ENCODE peak calls at places on chromosomes 1 and 21, in four cellular contexts. One of them, this sample, is unnamed.

GRCh38 chr1:33460947-33461629 is 11.4 kb upstream of the ZSCAN20 start:
- DNase-seq in transverse colon: peak
- DNase-seq in lung: no peak
- DNase-seq in RWPE2: no peak
- DNase-seq in this sample: no peak

GRCh38 chr1:218742478-218743260 is 397.5 kb downstream of the TGFB2 start:
- DNase-seq in transverse colon: no peak
- DNase-seq in lung: no peak
- DNase-seq in RWPE2: no peak
- DNase-seq in this sample: peak

GRCh38 chr1:4309676-4310320 is 344.6 kb upstream of the AJAP1 start:
- DNase-seq in transverse colon: no peak
- DNase-seq in lung: no peak
- DNase-seq in RWPE2: no peak
- DNase-seq in this sample: no peak

GRCh38 chr1:2534775-2535387 is 4.8 kb upstream of the HES5 start:
- DNase-seq in transverse colon: peak
- DNase-seq in lung: peak
- DNase-seq in RWPE2: peak
- DNase-seq in this sample: peak

GRCh38 chr1:232319106-232319505 is 310.8 kb downstream of the SIPA1L2 start:
- DNase-seq in transverse colon: peak
- DNase-seq in lung: no peak
- DNase-seq in RWPE2: no peak
- DNase-seq in this sample: peak

GRCh38 chr1:115332813-115333608 is 5.0 kb downstream of the NGF start:
- DNase-seq in transverse colon: no peak
- DNase-seq in lung: no peak
- DNase-seq in RWPE2: no peak
- DNase-seq in this sample: peak

GRCh38 chr21:32257952-32258785 is 20.7 kb downstream of the MIS18A start:
- DNase-seq in transverse colon: peak
- DNase-seq in lung: peak
- DNase-seq in RWPE2: no peak
- DNase-seq in this sample: peak

GRCh38 chr1:27922272-27922671 is 12.5 kb upstream of the SMPDL3B start:
- DNase-seq in transverse colon: peak
- DNase-seq in lung: no peak
- DNase-seq in RWPE2: no peak
- DNase-seq in this sample: no peak

GRCh38 chr1:151009206-151009587 is 948 bp downstream of the PRUNE1 start:
- DNase-seq in transverse colon: no peak
- DNase-seq in lung: no peak
- DNase-seq in RWPE2: no peak
- DNase-seq in this sample: no peak

GRCh38 chr1:85262985-85263384 is 3.5 kb upstream of the C1orf52 start:
- DNase-seq in transverse colon: no peak
- DNase-seq in lung: no peak
- DNase-seq in RWPE2: no peak
- DNase-seq in this sample: no peak

GRCh38 chr1:17377325-17377953 is 5.4 kb downstream of the PADI6 start:
- DNase-seq in transverse colon: no peak
- DNase-seq in lung: no peak
- DNase-seq in RWPE2: no peak
- DNase-seq in this sample: no peak

GRCh38 chr1:175221548-175222175 is 29.1 kb upstream of the KIAA0040 start:
- DNase-seq in transverse colon: no peak
- DNase-seq in lung: no peak
- DNase-seq in RWPE2: peak
- DNase-seq in this sample: peak

GRCh38 chr1:41333146-41333784 is 28.0 kb upstream of the FOXO6 start:
- DNase-seq in transverse colon: no peak
- DNase-seq in lung: no peak
- DNase-seq in RWPE2: no peak
- DNase-seq in this sample: no peak

GRCh38 chr1:150695561-150695960 is 1.4 kb downstream of the GOLPH3L start:
- DNase-seq in transverse colon: no peak
- DNase-seq in lung: no peak
- DNase-seq in RWPE2: no peak
- DNase-seq in this sample: peak

GRCh38 chr1:245790441-245790840 is 635.7 kb downstream of the KIF26B start:
- DNase-seq in transverse colon: no peak
- DNase-seq in lung: no peak
- DNase-seq in RWPE2: no peak
- DNase-seq in this sample: no peak

GRCh38 chr1:245212221-245212710 is 57.5 kb downstream of the KIF26B start:
- DNase-seq in transverse colon: no peak
- DNase-seq in lung: no peak
- DNase-seq in RWPE2: no peak
- DNase-seq in this sample: no peak

GRCh38 chr21:35291963-35292627 is 243.0 kb upstream of the RUNX1 start:
- DNase-seq in transverse colon: no peak
- DNase-seq in lung: no peak
- DNase-seq in RWPE2: no peak
- DNase-seq in this sample: no peak

GRCh38 chr1:199463521-199464127 is 563.9 kb upstream of the NR5A2 start:
- DNase-seq in transverse colon: no peak
- DNase-seq in lung: no peak
- DNase-seq in RWPE2: no peak
- DNase-seq in this sample: peak

GRCh38 chr1:27026621-27027574 is 14.2 kb upstream of the TENT5B start:
- DNase-seq in transverse colon: peak
- DNase-seq in lung: peak
- DNase-seq in RWPE2: no peak
- DNase-seq in this sample: no peak

GRCh38 chr1:43339584-43340232 is 2.1 kb downstream of the MPL start:
- DNase-seq in transverse colon: no peak
- DNase-seq in lung: no peak
- DNase-seq in RWPE2: no peak
- DNase-seq in this sample: no peak

GRCh38 chr1:200925821-200926220 is 31.1 kb downstream of the INAVA start:
- DNase-seq in transverse colon: no peak
- DNase-seq in lung: no peak
- DNase-seq in RWPE2: no peak
- DNase-seq in this sample: no peak

GRCh38 chr1:59814901-59815825 is at the start of gene HOOK1:
- DNase-seq in transverse colon: peak
- DNase-seq in lung: no peak
- DNase-seq in RWPE2: peak
- DNase-seq in this sample: peak

GRCh38 chr1:166080277-166080964 is 86.4 kb downstream of the FAM78B start:
- DNase-seq in transverse colon: no peak
- DNase-seq in lung: no peak
- DNase-seq in RWPE2: no peak
- DNase-seq in this sample: no peak

GRCh38 chr1:43468403-43468802 is 14.7 kb upstream of the HYI start:
- DNase-seq in transverse colon: no peak
- DNase-seq in lung: no peak
- DNase-seq in RWPE2: no peak
- DNase-seq in this sample: no peak

GRCh38 chr1:203915811-203916210 is 54.4 kb downstream of the SNRPE start:
- DNase-seq in transverse colon: no peak
- DNase-seq in lung: no peak
- DNase-seq in RWPE2: no peak
- DNase-seq in this sample: peak

GRCh38 chr1:148374101-148374500 is 109.0 kb downstream of the PPIAL4G start:
- DNase-seq in transverse colon: no peak
- DNase-seq in lung: no peak
- DNase-seq in RWPE2: no peak
- DNase-seq in this sample: no peak

GRCh38 chr1:183956559-183957188 is 80.9 kb downstream of the COLGALT2 start:
- DNase-seq in transverse colon: peak
- DNase-seq in lung: no peak
- DNase-seq in RWPE2: no peak
- DNase-seq in this sample: peak

GRCh38 chr21:36656138-36656537 is 42.8 kb upstream of the SIM2 start:
- DNase-seq in transverse colon: no peak
- DNase-seq in lung: peak
- DNase-seq in RWPE2: no peak
- DNase-seq in this sample: peak

GRCh38 chr1:39755965-39756659 is 15.0 kb downstream of the OXCT2 start:
- DNase-seq in transverse colon: no peak
- DNase-seq in lung: no peak
- DNase-seq in RWPE2: no peak
- DNase-seq in this sample: no peak

GRCh38 chr1:154459044-154459443 is 43.0 kb upstream of the TDRD10 start:
- DNase-seq in transverse colon: no peak
- DNase-seq in lung: no peak
- DNase-seq in RWPE2: no peak
- DNase-seq in this sample: no peak

GRCh38 chr1:152739841-152740240 is 18.0 kb upstream of the KPRP start:
- DNase-seq in transverse colon: no peak
- DNase-seq in lung: no peak
- DNase-seq in RWPE2: no peak
- DNase-seq in this sample: peak

DNA sequence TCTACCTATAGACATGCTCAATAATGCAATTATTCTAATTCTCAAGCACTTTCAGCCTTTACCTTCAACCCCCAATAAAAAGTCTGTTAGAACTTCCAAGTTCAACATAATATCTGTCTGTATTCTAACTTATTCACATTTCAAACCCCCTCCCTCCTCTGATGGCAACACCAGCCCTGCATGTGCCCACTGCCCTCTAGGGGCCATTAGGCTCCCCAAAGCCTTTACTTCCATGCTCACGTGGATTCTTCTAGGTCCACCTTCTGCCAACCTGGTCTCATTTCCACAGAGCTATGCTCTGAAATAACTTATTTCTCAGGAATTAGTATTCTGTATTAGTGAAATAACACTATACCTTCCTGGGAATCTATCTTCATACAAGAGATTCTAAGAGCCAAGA is 22.2 kb upstream of the KPRP start:
- DNase-seq in transverse colon: no peak
- DNase-seq in lung: no peak
- DNase-seq in RWPE2: no peak
- DNase-seq in this sample: peak
- TF ChIP-seq CTCF in transverse colon: no peak
- TF ChIP-seq CTCF in lung: no peak
- TF ChIP-seq CTCF in RWPE2: peak
- TF ChIP-seq CTCF in this sample: no peak

GRCh38 chr1:86503477-86504129 is 34.9 kb downstream of the CLCA1 start:
- DNase-seq in transverse colon: peak
- DNase-seq in lung: peak
- DNase-seq in RWPE2: no peak
- DNase-seq in this sample: no peak

GRCh38 chr1:86502721-86503430 is 34.1 kb downstream of the CLCA1 start:
- DNase-seq in transverse colon: peak
- DNase-seq in lung: no peak
- DNase-seq in RWPE2: peak
- DNase-seq in this sample: peak

GRCh38 chr1:86504130-86504479 is 35.4 kb downstream of the CLCA1 start:
- DNase-seq in transverse colon: no peak
- DNase-seq in lung: peak
- DNase-seq in RWPE2: no peak
- DNase-seq in this sample: no peak

GRCh38 chr1:86499987-86500593 is 31.4 kb downstream of the CLCA1 start:
- DNase-seq in transverse colon: no peak
- DNase-seq in lung: no peak
- DNase-seq in RWPE2: no peak
- DNase-seq in this sample: peak

DNA sequence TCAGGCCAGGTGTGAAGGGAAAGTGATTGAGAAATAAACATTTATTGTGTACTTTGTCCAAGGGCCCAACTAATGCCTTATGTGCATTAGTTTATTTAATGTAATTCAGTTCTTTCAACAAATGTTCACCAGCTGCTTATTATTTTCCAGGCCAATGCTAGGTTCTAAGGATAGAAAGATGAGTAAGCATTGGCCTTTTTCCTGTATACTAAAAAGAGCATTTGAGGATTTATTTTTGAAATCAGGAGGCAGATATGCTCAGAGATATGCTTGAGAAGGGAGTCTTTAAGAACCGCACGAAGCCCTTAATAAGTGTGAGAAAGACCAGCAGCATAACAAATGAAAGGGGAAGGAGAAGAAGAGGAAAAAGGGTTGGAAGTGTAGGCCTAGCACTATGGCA is 32.0 kb downstream of the CLCA1 start:
- DNase-seq in transverse colon: no peak
- DNase-seq in lung: no peak
- DNase-seq in RWPE2: no peak
- DNase-seq in this sample: no peak
- H3K27ac ChIP-seq in transverse colon: no peak
- H3K27ac ChIP-seq in lung: no peak
- H3K27ac ChIP-seq in RWPE2: no peak
- H3K27ac ChIP-seq in this sample: no peak

DNA sequence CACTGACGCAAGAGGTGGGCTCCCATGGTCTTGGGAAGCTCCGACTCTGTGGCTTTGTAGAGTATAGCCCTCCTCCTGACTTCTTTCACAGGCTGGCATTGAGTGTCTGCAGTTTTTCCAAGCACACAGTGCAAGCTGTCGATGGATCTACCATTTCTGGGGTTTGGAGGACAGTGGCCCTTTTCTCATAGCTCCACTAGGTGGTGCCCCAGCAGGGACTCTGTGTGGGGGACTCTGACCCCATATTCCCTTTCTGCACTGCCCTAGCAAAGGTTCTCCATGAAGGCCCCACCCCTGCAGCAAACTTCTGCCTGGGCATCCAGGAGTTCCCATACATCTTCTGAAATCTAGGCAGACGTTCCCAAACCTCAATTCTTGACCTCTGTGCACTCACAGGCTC is 236.2 kb downstream of the COL11A1 start:
- DNase-seq in transverse colon: no peak
- DNase-seq in lung: no peak
- DNase-seq in RWPE2: no peak
- DNase-seq in this sample: no peak
- TF ChIP-seq CTCF in transverse colon: no peak
- TF ChIP-seq CTCF in lung: no peak
- TF ChIP-seq CTCF in RWPE2: no peak
- TF ChIP-seq CTCF in this sample: no peak

GRCh38 chr1:226349081-226349480 is 40.1 kb upstream of the LIN9 start:
- DNase-seq in transverse colon: no peak
- DNase-seq in lung: no peak
- DNase-seq in RWPE2: no peak
- DNase-seq in this sample: no peak
- H3K27ac ChIP-seq in transverse colon: no peak
- H3K27ac ChIP-seq in lung: no peak
- H3K27ac ChIP-seq in RWPE2: no peak
- H3K27ac ChIP-seq in this sample: no peak

DNA sequence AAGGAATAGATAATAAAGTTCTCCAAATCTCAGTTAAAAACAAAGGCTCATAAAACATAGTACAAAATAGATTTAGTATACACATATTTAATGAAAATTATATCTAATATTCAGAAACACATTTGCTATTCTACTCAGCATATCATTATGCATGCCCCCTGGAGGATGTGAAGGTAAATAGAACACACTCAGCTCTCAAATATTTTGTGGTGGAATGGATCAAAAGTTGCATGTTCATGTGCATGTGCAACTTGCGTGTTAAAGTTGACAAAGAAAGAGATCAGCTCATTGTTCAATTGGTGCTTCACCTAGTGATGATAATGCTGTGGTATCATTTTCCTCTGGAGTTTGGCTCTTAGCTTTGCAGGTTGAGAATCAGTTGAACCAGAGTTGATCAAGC is 4.9 kb upstream of the ZNF644 start:
- DNase-seq in transverse colon: no peak
- DNase-seq in lung: no peak
- DNase-seq in RWPE2: no peak
- DNase-seq in this sample: peak
- TF ChIP-seq CTCF in transverse colon: no peak
- TF ChIP-seq CTCF in lung: no peak
- TF ChIP-seq CTCF in RWPE2: peak
- TF ChIP-seq CTCF in this sample: no peak

This sample was measured in RWPE1.